ENCODE peak calls at places on chromosomes 7 and 10, in nine cellular contexts. One of them, this sample, is unnamed.

GRCh38 chr7:98866765-98867164 is 3.0 kb downstream of the TMEM130 start:
- DNase-seq in lung microvascular endothelial cell: no peak
- DNase-seq in left colon: no peak
- DNase-seq in mucosa of gallbladder: no peak
- DNase-seq in fibroblast of pulmonary artery: no peak
- DNase-seq in left lung: no peak
- DNase-seq in HTR-8/SVneo: no peak
- DNase-seq in gastrocnemius medialis: no peak
- DNase-seq in DMS 273 treated with DMSO at 0.1 percent for 48 hours: no peak
- DNase-seq in this sample: no peak

GRCh38 chr7:132966731-132967130 is 115.2 kb downstream of the CHCHD3 start:
- DNase-seq in mucosa of gallbladder: no peak
- DNase-seq in fibroblast of pulmonary artery: no peak
- DNase-seq in gastrocnemius medialis: no peak
- DNase-seq in HTR-8/SVneo: no peak
- DNase-seq in DMS 273 treated with DMSO at 0.1 percent for 48 hours: no peak
- DNase-seq in left colon: no peak
- DNase-seq in lung microvascular endothelial cell: no peak
- DNase-seq in left lung: no peak
- DNase-seq in this sample: no peak

GRCh38 chr7:80533287-80533686 is 21.4 kb upstream of the GNAT3 start:
- DNase-seq in DMS 273 treated with DMSO at 0.1 percent for 48 hours: no peak
- DNase-seq in left lung: no peak
- DNase-seq in lung microvascular endothelial cell: no peak
- DNase-seq in fibroblast of pulmonary artery: no peak
- DNase-seq in HTR-8/SVneo: no peak
- DNase-seq in left colon: no peak
- DNase-seq in mucosa of gallbladder: peak
- DNase-seq in gastrocnemius medialis: no peak
- DNase-seq in this sample: no peak

GRCh38 chr10:51689536-51689935 is 9.9 kb downstream of the CSTF2T start:
- DNase-seq in gastrocnemius medialis: no peak
- DNase-seq in DMS 273 treated with DMSO at 0.1 percent for 48 hours: no peak
- DNase-seq in mucosa of gallbladder: no peak
- DNase-seq in fibroblast of pulmonary artery: no peak
- DNase-seq in lung microvascular endothelial cell: no peak
- DNase-seq in left lung: no peak
- DNase-seq in HTR-8/SVneo: no peak
- DNase-seq in left colon: no peak
- DNase-seq in this sample: no peak

GRCh38 chr10:102310356-102311024 is 65.2 kb downstream of the GBF1 start:
- DNase-seq in DMS 273 treated with DMSO at 0.1 percent for 48 hours: no peak
- DNase-seq in lung microvascular endothelial cell: peak
- DNase-seq in left lung: no peak
- DNase-seq in left colon: no peak
- DNase-seq in gastrocnemius medialis: no peak
- DNase-seq in HTR-8/SVneo: peak
- DNase-seq in fibroblast of pulmonary artery: peak
- DNase-seq in mucosa of gallbladder: peak
- DNase-seq in this sample: no peak

GRCh38 chr7:17123020-17123419 is 175.4 kb upstream of the AHR start:
- DNase-seq in gastrocnemius medialis: no peak
- DNase-seq in left lung: no peak
- DNase-seq in DMS 273 treated with DMSO at 0.1 percent for 48 hours: no peak
- DNase-seq in HTR-8/SVneo: no peak
- DNase-seq in fibroblast of pulmonary artery: peak
- DNase-seq in lung microvascular endothelial cell: no peak
- DNase-seq in mucosa of gallbladder: no peak
- DNase-seq in left colon: no peak
- DNase-seq in this sample: no peak

GRCh38 chr7:128353189-128353588 is 8.3 kb downstream of the PRRT4 start:
- DNase-seq in HTR-8/SVneo: no peak
- DNase-seq in left colon: no peak
- DNase-seq in lung microvascular endothelial cell: no peak
- DNase-seq in mucosa of gallbladder: no peak
- DNase-seq in left lung: no peak
- DNase-seq in gastrocnemius medialis: no peak
- DNase-seq in fibroblast of pulmonary artery: no peak
- DNase-seq in DMS 273 treated with DMSO at 0.1 percent for 48 hours: no peak
- DNase-seq in this sample: no peak

GRCh38 chr10:34415039-34415438 is 400.1 kb downstream of the PARD3 start:
- DNase-seq in left colon: no peak
- DNase-seq in left lung: no peak
- DNase-seq in DMS 273 treated with DMSO at 0.1 percent for 48 hours: no peak
- DNase-seq in mucosa of gallbladder: no peak
- DNase-seq in fibroblast of pulmonary artery: no peak
- DNase-seq in HTR-8/SVneo: no peak
- DNase-seq in gastrocnemius medialis: no peak
- DNase-seq in lung microvascular endothelial cell: no peak
- DNase-seq in this sample: no peak

GRCh38 chr7:129498021-129498420 is 4.3 kb upstream of the SMKR1 start:
- DNase-seq in HTR-8/SVneo: no peak
- DNase-seq in fibroblast of pulmonary artery: no peak
- DNase-seq in lung microvascular endothelial cell: no peak
- DNase-seq in mucosa of gallbladder: no peak
- DNase-seq in left colon: no peak
- DNase-seq in gastrocnemius medialis: no peak
- DNase-seq in left lung: no peak
- DNase-seq in DMS 273 treated with DMSO at 0.1 percent for 48 hours: no peak
- DNase-seq in this sample: no peak

GRCh38 chr10:29612657-29613056 is 22.1 kb downstream of the SVIL start:
- DNase-seq in DMS 273 treated with DMSO at 0.1 percent for 48 hours: no peak
- DNase-seq in lung microvascular endothelial cell: no peak
- DNase-seq in left lung: no peak
- DNase-seq in fibroblast of pulmonary artery: no peak
- DNase-seq in mucosa of gallbladder: no peak
- DNase-seq in HTR-8/SVneo: no peak
- DNase-seq in left colon: no peak
- DNase-seq in gastrocnemius medialis: no peak
- DNase-seq in this sample: no peak